ENCODE peak calls at places on chromosomes 1 and 21, in nine cellular contexts. One of them, this sample, is unnamed.

GRCh38 chr21:38341546-38342012 is 84.8 kb downstream of the KCNJ15 start:
- DNase-seq in GM23248: no peak
- DNase-seq in PC-9: no peak
- DNase-seq in OCI-LY7: no peak
- DNase-seq in MM.1S: no peak
- DNase-seq in HCT116: no peak
- DNase-seq in Karpas-422: no peak
- DNase-seq in hepatocyte: no peak
- DNase-seq in GM23338: no peak
- DNase-seq in this sample: no peak

GRCh38 chr1:235307158-235308124 is 20.5 kb downstream of the ARID4B start:
- DNase-seq in GM23248: peak; percentile 76
- DNase-seq in PC-9: no peak
- DNase-seq in OCI-LY7: no peak
- DNase-seq in MM.1S: no peak
- DNase-seq in HCT116: no peak
- DNase-seq in Karpas-422: no peak
- DNase-seq in hepatocyte: no peak
- DNase-seq in GM23338: no peak
- DNase-seq in this sample: no peak

GRCh38 chr1:12587981-12588620 is 29.9 kb downstream of the DHRS3 start:
- DNase-seq in GM23248: no peak
- DNase-seq in PC-9: peak; percentile 63
- DNase-seq in OCI-LY7: no peak
- DNase-seq in MM.1S: no peak
- DNase-seq in HCT116: no peak
- DNase-seq in Karpas-422: no peak
- DNase-seq in hepatocyte: no peak
- DNase-seq in GM23338: no peak
- DNase-seq in this sample: peak; percentile 91

GRCh38 chr1:62452951-62453350 is 16.1 kb downstream of the USP1 start:
- DNase-seq in GM23248: peak; percentile 67
- DNase-seq in PC-9: no peak
- DNase-seq in OCI-LY7: no peak
- DNase-seq in MM.1S: no peak
- DNase-seq in HCT116: no peak
- DNase-seq in Karpas-422: peak; percentile 36
- DNase-seq in hepatocyte: no peak
- DNase-seq in GM23338: no peak
- DNase-seq in this sample: peak; percentile 55

GRCh38 chr1:42692461-42692860 is 10.2 kb downstream of the YBX1 start:
- DNase-seq in GM23248: no peak
- DNase-seq in PC-9: peak; percentile 66
- DNase-seq in OCI-LY7: no peak
- DNase-seq in MM.1S: no peak
- DNase-seq in HCT116: no peak
- DNase-seq in Karpas-422: no peak
- DNase-seq in hepatocyte: peak; percentile 52
- DNase-seq in GM23338: peak; percentile 38
- DNase-seq in this sample: peak; percentile 22

GRCh38 chr1:212621830-212622315 is 13.3 kb downstream of the ATF3 start:
- DNase-seq in GM23248: no peak
- DNase-seq in PC-9: no peak
- DNase-seq in OCI-LY7: no peak
- DNase-seq in MM.1S: no peak
- DNase-seq in HCT116: no peak
- DNase-seq in Karpas-422: no peak
- DNase-seq in hepatocyte: no peak
- DNase-seq in GM23338: no peak
- DNase-seq in this sample: no peak

GRCh38 chr1:109148838-109149555 is 35.1 kb downstream of the ELAPOR1 start:
- DNase-seq in GM23248: peak; percentile 34
- DNase-seq in PC-9: no peak
- DNase-seq in OCI-LY7: no peak
- DNase-seq in MM.1S: no peak
- DNase-seq in HCT116: no peak
- DNase-seq in Karpas-422: no peak
- DNase-seq in hepatocyte: peak; percentile 37
- DNase-seq in GM23338: no peak
- DNase-seq in this sample: no peak

GRCh38 chr1:10415211-10415930 is 14.9 kb upstream of the CENPS start:
- DNase-seq in GM23248: peak; percentile 81
- DNase-seq in PC-9: peak; percentile 96
- DNase-seq in OCI-LY7: no peak
- DNase-seq in MM.1S: no peak
- DNase-seq in HCT116: no peak
- DNase-seq in Karpas-422: peak; percentile 40
- DNase-seq in hepatocyte: no peak
- DNase-seq in GM23338: peak; percentile 21
- DNase-seq in this sample: peak; percentile 47

GRCh38 chr1:10161541-10162290 is 48.7 kb upstream of the KIF1B start:
- DNase-seq in GM23248: peak; percentile 23
- DNase-seq in PC-9: no peak
- DNase-seq in OCI-LY7: no peak
- DNase-seq in MM.1S: no peak
- DNase-seq in HCT116: no peak
- DNase-seq in Karpas-422: peak; percentile 14
- DNase-seq in hepatocyte: no peak
- DNase-seq in GM23338: no peak
- DNase-seq in this sample: no peak

GRCh38 chr1:86965012-86965826 is 50.8 kb downstream of the HS2ST1 start:
- DNase-seq in GM23248: peak; percentile 68
- DNase-seq in PC-9: no peak
- DNase-seq in OCI-LY7: peak; percentile 52
- DNase-seq in MM.1S: no peak
- DNase-seq in HCT116: peak; percentile 23
- DNase-seq in Karpas-422: peak; percentile 66
- DNase-seq in hepatocyte: peak; percentile 26
- DNase-seq in GM23338: peak; percentile 71
- DNase-seq in this sample: peak; percentile 57

GRCh38 chr21:14874379-14874778 is 190.4 kb downstream of the NRIP1 start:
- DNase-seq in GM23248: no peak
- DNase-seq in PC-9: no peak
- DNase-seq in OCI-LY7: no peak
- DNase-seq in MM.1S: no peak
- DNase-seq in HCT116: no peak
- DNase-seq in Karpas-422: no peak
- DNase-seq in hepatocyte: no peak
- DNase-seq in GM23338: no peak
- DNase-seq in this sample: peak; percentile 72

GRCh38 chr1:229434005-229434640 is at the start of gene ACTA1:
- DNase-seq in GM23248: no peak
- DNase-seq in PC-9: no peak
- DNase-seq in OCI-LY7: no peak
- DNase-seq in MM.1S: no peak
- DNase-seq in HCT116: no peak
- DNase-seq in Karpas-422: no peak
- DNase-seq in hepatocyte: no peak
- DNase-seq in GM23338: peak; percentile 77
- DNase-seq in this sample: no peak

GRCh38 chr1:53693361-53693760 is 45.6 kb downstream of the GLIS1 start:
- DNase-seq in GM23248: peak; percentile 37
- DNase-seq in PC-9: no peak
- DNase-seq in OCI-LY7: no peak
- DNase-seq in MM.1S: no peak
- DNase-seq in HCT116: no peak
- DNase-seq in Karpas-422: no peak
- DNase-seq in hepatocyte: no peak
- DNase-seq in GM23338: no peak
- DNase-seq in this sample: no peak

GRCh38 chr1:199313444-199313843 is 674.6 kb downstream of the PTPRC start:
- DNase-seq in GM23248: peak; percentile 6
- DNase-seq in PC-9: no peak
- DNase-seq in OCI-LY7: no peak
- DNase-seq in MM.1S: no peak
- DNase-seq in HCT116: no peak
- DNase-seq in Karpas-422: no peak
- DNase-seq in hepatocyte: no peak
- DNase-seq in GM23338: no peak
- DNase-seq in this sample: no peak

GRCh38 chr1:15231714-15232201 is 15.3 kb upstream of the FHAD1 start:
- DNase-seq in GM23248: no peak
- DNase-seq in PC-9: no peak
- DNase-seq in OCI-LY7: no peak
- DNase-seq in MM.1S: peak; percentile 91
- DNase-seq in HCT116: no peak
- DNase-seq in Karpas-422: no peak
- DNase-seq in hepatocyte: no peak
- DNase-seq in GM23338: no peak
- DNase-seq in this sample: no peak

DNA sequence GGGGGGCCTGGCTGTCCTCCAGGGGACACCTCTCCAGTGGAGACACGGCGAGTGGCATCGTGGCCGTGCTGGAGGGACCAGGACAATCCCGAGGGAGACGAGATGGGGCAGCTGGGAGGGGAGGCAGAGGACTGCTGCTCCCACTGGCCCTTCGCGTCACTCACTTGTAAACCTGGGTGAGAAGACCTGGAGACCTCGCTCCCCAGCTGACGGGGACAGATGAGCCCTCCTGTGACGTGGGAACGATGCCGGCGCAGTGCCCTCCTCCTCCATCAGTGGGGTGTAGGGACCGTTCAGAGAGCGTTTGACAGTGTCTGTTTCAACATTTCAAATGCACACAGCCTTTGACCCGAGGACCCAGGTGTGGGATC is 4.6 kb downstream of the SPATC1L start:
- DNase-seq in GM23248: no peak
- DNase-seq in PC-9: no peak
- DNase-seq in OCI-LY7: no peak
- DNase-seq in MM.1S: no peak
- DNase-seq in HCT116: no peak
- DNase-seq in Karpas-422: no peak
- DNase-seq in hepatocyte: no peak
- DNase-seq in GM23338: no peak
- DNase-seq in this sample: no peak
- H3K9me2 ChIP-seq in GM23248: no peaks in the 10 kb centered on the region
- H3K9me2 ChIP-seq in PC-9: no peaks in the 10 kb centered on the region
- H3K9me2 ChIP-seq in OCI-LY7: no peaks in the 10 kb centered on the region
- H3K9me2 ChIP-seq in MM.1S: no peaks in the 10 kb centered on the region
- H3K9me2 ChIP-seq in HCT116: no peaks in the 10 kb centered on the region
- H3K9me2 ChIP-seq in Karpas-422: no peaks in the 10 kb centered on the region
- H3K9me2 ChIP-seq in hepatocyte: no peaks in the 10 kb centered on the region
- H3K9me2 ChIP-seq in GM23338: no peaks in the 10 kb centered on the region
- H3K9me2 ChIP-seq in this sample: no peaks in the 10 kb centered on the region

DNA sequence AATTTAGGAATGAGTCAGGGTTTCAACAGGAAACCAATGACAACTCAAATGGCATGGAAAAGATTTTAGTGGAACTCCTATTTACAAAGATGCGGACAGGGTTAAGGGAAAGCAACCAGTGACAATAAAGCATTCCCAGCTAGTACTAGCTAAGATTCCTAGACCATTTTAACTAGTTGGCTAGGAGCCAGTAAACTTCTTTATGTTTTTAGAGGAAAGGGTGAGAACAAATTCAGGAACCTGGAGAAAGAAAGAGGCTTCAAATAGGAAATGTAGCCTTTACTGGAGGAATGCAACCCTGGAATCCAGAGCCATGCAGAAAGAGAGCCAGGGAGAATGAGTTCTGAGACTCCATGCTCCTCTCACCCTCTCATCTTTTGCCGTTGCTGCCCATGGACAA is 416.6 kb downstream of the KCTD3 start:
- DNase-seq in GM23248: no peak
- DNase-seq in PC-9: no peak
- DNase-seq in OCI-LY7: no peak
- DNase-seq in MM.1S: no peak
- DNase-seq in HCT116: no peak
- DNase-seq in Karpas-422: no peak
- DNase-seq in hepatocyte: no peak
- DNase-seq in GM23338: no peak
- DNase-seq in this sample: peak; percentile 21
- H3K4me2 ChIP-seq in GM23248: no peak overlapping the region
- H3K4me2 ChIP-seq in PC-9: no peak overlapping the region
- H3K4me2 ChIP-seq in OCI-LY7: no peak overlapping the region
- H3K4me2 ChIP-seq in MM.1S: no peak overlapping the region
- H3K4me2 ChIP-seq in HCT116: no peak overlapping the region
- H3K4me2 ChIP-seq in Karpas-422: no peak overlapping the region
- H3K4me2 ChIP-seq in hepatocyte: no peak overlapping the region
- H3K4me2 ChIP-seq in GM23338: no peak overlapping the region
- H3K4me2 ChIP-seq in this sample: no peak overlapping the region

GRCh38 chr1:228370439-228370940 is 36.1 kb downstream of the TRIM11 start:
- DNase-seq in GM23248: no peak
- DNase-seq in PC-9: no peak
- DNase-seq in OCI-LY7: no peak
- DNase-seq in MM.1S: no peak
- DNase-seq in HCT116: no peak
- DNase-seq in Karpas-422: no peak
- DNase-seq in hepatocyte: no peak
- DNase-seq in GM23338: no peak
- DNase-seq in this sample: no peak
- H3K9me2 ChIP-seq in GM23248: no peaks in the 10 kb centered on the region
- H3K9me2 ChIP-seq in PC-9: no peaks in the 10 kb centered on the region
- H3K9me2 ChIP-seq in OCI-LY7: no peaks in the 10 kb centered on the region
- H3K9me2 ChIP-seq in MM.1S: no peaks in the 10 kb centered on the region
- H3K9me2 ChIP-seq in HCT116: no peaks in the 10 kb centered on the region
- H3K9me2 ChIP-seq in Karpas-422: no peaks in the 10 kb centered on the region
- H3K9me2 ChIP-seq in hepatocyte: no peaks in the 10 kb centered on the region
- H3K9me2 ChIP-seq in GM23338: no peaks in the 10 kb centered on the region
- H3K9me2 ChIP-seq in this sample: no peaks in the 10 kb centered on the region

GRCh38 chr1:238642231-238642630 is 744.1 kb upstream of the CHRM3 start:
- DNase-seq in GM23248: peak; percentile 48
- DNase-seq in PC-9: no peak
- DNase-seq in OCI-LY7: no peak
- DNase-seq in MM.1S: no peak
- DNase-seq in HCT116: no peak
- DNase-seq in Karpas-422: no peak
- DNase-seq in hepatocyte: peak; percentile 10
- DNase-seq in GM23338: no peak
- DNase-seq in this sample: no peak
- H3K4me2 ChIP-seq in GM23248: no peak overlapping the region
- H3K4me2 ChIP-seq in PC-9: no peak overlapping the region
- H3K4me2 ChIP-seq in OCI-LY7: no peak overlapping the region
- H3K4me2 ChIP-seq in MM.1S: no peak overlapping the region
- H3K4me2 ChIP-seq in HCT116: no peak overlapping the region
- H3K4me2 ChIP-seq in Karpas-422: no peak overlapping the region
- H3K4me2 ChIP-seq in hepatocyte: no peak overlapping the region
- H3K4me2 ChIP-seq in GM23338: no peak overlapping the region
- H3K4me2 ChIP-seq in this sample: no peak overlapping the region

This sample was measured in PC-3.